ENCODE peak calls at places on chromosomes 3 and 15, in six cellular contexts. One of them, this sample, is unnamed.

GRCh38 chr15:89766357-89767311 is 9.5 kb upstream of the MESP2 start:
- DNase-seq in CD4-positive, alpha-beta T cell: no peak
- DNase-seq in GM10248: no peak
- DNase-seq in AG09319: no peak
- DNase-seq in activated gamma-delta T cell treated with Interleukin-2 at 50 U/mL for 16 hours: no peak
- DNase-seq in T47D: peak; percentile 69
- DNase-seq in this sample: no peak

GRCh38 chr3:148175215-148175614 is 522.5 kb upstream of the AGTR1 start:
- DNase-seq in CD4-positive, alpha-beta T cell: no peak
- DNase-seq in GM10248: no peak
- DNase-seq in AG09319: no peak
- DNase-seq in activated gamma-delta T cell treated with Interleukin-2 at 50 U/mL for 16 hours: no peak
- DNase-seq in T47D: no peak
- DNase-seq in this sample: no peak

GRCh38 chr15:77009646-77010311 is 14.9 kb downstream of the PSTPIP1 start:
- DNase-seq in CD4-positive, alpha-beta T cell: no peak
- DNase-seq in GM10248: no peak
- DNase-seq in AG09319: no peak
- DNase-seq in activated gamma-delta T cell treated with Interleukin-2 at 50 U/mL for 16 hours: no peak
- DNase-seq in T47D: peak; percentile 10
- DNase-seq in this sample: no peak

GRCh38 chr3:175342196-175342595 is 483.1 kb downstream of the NAALADL2 start:
- DNase-seq in CD4-positive, alpha-beta T cell: no peak
- DNase-seq in GM10248: no peak
- DNase-seq in AG09319: no peak
- DNase-seq in activated gamma-delta T cell treated with Interleukin-2 at 50 U/mL for 16 hours: no peak
- DNase-seq in T47D: no peak
- DNase-seq in this sample: no peak

GRCh38 chr3:27357665-27358258 is 11.4 kb downstream of the NEK10 start:
- DNase-seq in CD4-positive, alpha-beta T cell: peak; percentile 37
- DNase-seq in GM10248: peak; percentile 48
- DNase-seq in AG09319: no peak
- DNase-seq in activated gamma-delta T cell treated with Interleukin-2 at 50 U/mL for 16 hours: peak; percentile 58
- DNase-seq in T47D: peak; percentile 85
- DNase-seq in this sample: no peak

GRCh38 chr15:27249723-27250160 is 278.8 kb downstream of the GABRG3 start:
- DNase-seq in CD4-positive, alpha-beta T cell: no peak
- DNase-seq in GM10248: no peak
- DNase-seq in AG09319: no peak
- DNase-seq in activated gamma-delta T cell treated with Interleukin-2 at 50 U/mL for 16 hours: no peak
- DNase-seq in T47D: no peak
- DNase-seq in this sample: no peak

GRCh38 chr3:100865442-100865841 is 127.8 kb downstream of the ABI3BP start:
- DNase-seq in CD4-positive, alpha-beta T cell: no peak
- DNase-seq in GM10248: no peak
- DNase-seq in AG09319: no peak
- DNase-seq in activated gamma-delta T cell treated with Interleukin-2 at 50 U/mL for 16 hours: no peak
- DNase-seq in T47D: peak; percentile 93
- DNase-seq in this sample: no peak

GRCh38 chr3:150038830-150039229 is 68.1 kb upstream of the PFN2 start:
- DNase-seq in CD4-positive, alpha-beta T cell: no peak
- DNase-seq in GM10248: no peak
- DNase-seq in AG09319: no peak
- DNase-seq in activated gamma-delta T cell treated with Interleukin-2 at 50 U/mL for 16 hours: no peak
- DNase-seq in T47D: peak; percentile 56
- DNase-seq in this sample: no peak

GRCh38 chr3:69770219-69770618 is 31.0 kb downstream of the MITF start:
- DNase-seq in CD4-positive, alpha-beta T cell: no peak
- DNase-seq in GM10248: no peak
- DNase-seq in AG09319: no peak
- DNase-seq in activated gamma-delta T cell treated with Interleukin-2 at 50 U/mL for 16 hours: no peak
- DNase-seq in T47D: peak; percentile 6
- DNase-seq in this sample: no peak

GRCh38 chr15:68335251-68335650 is 57.7 kb downstream of the FEM1B start:
- DNase-seq in CD4-positive, alpha-beta T cell: no peak
- DNase-seq in GM10248: no peak
- DNase-seq in AG09319: no peak
- DNase-seq in activated gamma-delta T cell treated with Interleukin-2 at 50 U/mL for 16 hours: no peak
- DNase-seq in T47D: peak; percentile 19
- DNase-seq in this sample: no peak